ENCODE peak calls at places on chromosomes 12 and 14, in five cellular contexts. T is iris pigment epithelial cell, K is neural crest cell, X is brain microvascular endothelial cell, U is OCI-M1. I is an unnamed sample.

GRCh38 chr12:31033681-31034080 is 40.0 kb upstream of the DDX11 start:
- DNase-seq in T (no peak), K (no peak), X (no peak), U (no peak), I (no peak)

GRCh38 chr12:104426926-104427546 is 29.7 kb upstream of the CHST11 start:
- DNase-seq in T (peak; percentile 79), K (no peak), X (peak; percentile 22), U (no peak), I (no peak)

GRCh38 chr12:2641209-2641608 is 153.6 kb upstream of the FKBP4 start:
- DNase-seq in T (peak; percentile 35), K (peak; percentile 20), X (peak; percentile 30), U (peak; percentile 48), I (no peak)

GRCh38 chr14:105328678-105329390 is 14.3 kb downstream of the PACS2 start:
- DNase-seq in T (no peak), K (no peak), X (no peak), U (no peak), I (no peak)

GRCh38 chr14:23177181-23177580 is 6.3 kb downstream of the SLC7A8 start:
- DNase-seq in T (no peak), K (no peak), X (no peak), U (no peak), I (no peak)

GRCh38 chr14:52318829-52319604 is 4.9 kb downstream of the PTGER2 start:
- DNase-seq in T (no peak), K (no peak), X (no peak), U (peak; percentile 35), I (no peak)

GRCh38 chr14:63952933-63953437 is 100.2 kb downstream of the SYNE2 start:
- DNase-seq in T (peak; percentile 24), K (no peak), X (no peak), U (no peak), I (no peak)

GRCh38 chr12:92971869-92972524 is 42.9 kb upstream of the EEA1 start:
- DNase-seq in T (peak; percentile 94), K (no peak), X (peak; percentile 83), U (no peak), I (no peak)

GRCh38 chr14:69700609-69701008 is 66.3 kb upstream of the SRSF5 start:
- DNase-seq in T (no peak), K (no peak), X (no peak), U (peak; percentile 20), I (no peak)

GRCh38 chr14:33512201-33512600 is 438.7 kb downstream of the EGLN3 start:
- DNase-seq in T (peak; percentile 83), K (no peak), X (peak; percentile 46), U (no peak), I (no peak)

GRCh38 chr14:101175731-101176534 is 272.4 kb upstream of the RTL1 start:
- DNase-seq in T (no peak), K (no peak), X (no peak), U (no peak), I (no peak)

GRCh38 chr14:64942531-64943111 is at the start of gene GPX2:
- DNase-seq in T (no peak), K (no peak), X (no peak), U (no peak), I (no peak)

GRCh38 chr14:24428628-24429394 is 657 bp downstream of the CBLN3 start:
- DNase-seq in T (no peak), K (no peak), X (no peak), U (no peak), I (no peak)

GRCh38 chr14:34470319-34470718 is 8.3 kb upstream of the SPTSSA start:
- DNase-seq in T (no peak), K (no peak), X (no peak), U (no peak), I (no peak)

GRCh38 chr12:56129210-56129691 is 1.2 kb downstream of the ESYT1 start:
- DNase-seq in T (peak; percentile 41), K (peak; percentile 56), X (no peak), U (peak; percentile 87), I (no peak)

GRCh38 chr12:16347391-16348298 is at the start of gene MGST1:
- DNase-seq in T (peak; percentile 70), K (peak; percentile 61), X (peak; percentile 38), U (peak; percentile 90), I (peak; percentile 83)

GRCh38 chr12:65747338-65747737 is 76.9 kb upstream of the HMGA2 start:
- DNase-seq in T (no peak), K (no peak), X (no peak), U (no peak), I (no peak)

GRCh38 chr14:100404419-100404818 is 81.3 kb downstream of the SLC25A47 start:
- DNase-seq in T (no peak), K (no peak), X (no peak), U (no peak), I (no peak)

GRCh38 chr12:122878780-122879612 is 16.9 kb downstream of the VPS37B start:
- DNase-seq in T (no peak), K (no peak), X (no peak), U (no peak), I (no peak)

GRCh38 chr14:101193845-101194355 is 290.4 kb upstream of the RTL1 start:
- DNase-seq in T (no peak), K (no peak), X (no peak), U (no peak), I (no peak)

GRCh38 chr14:97074860-97075259 is 277.7 kb downstream of the VRK1 start:
- DNase-seq in T (no peak), K (no peak), X (no peak), U (peak; percentile 18), I (no peak)

GRCh38 chr12:56723889-56724659 is 1.0 kb downstream of the NACA start:
- DNase-seq in T (peak; percentile 91), K (no peak), X (peak; percentile 70), U (peak; percentile 68), I (no peak)